ENCODE peak calls at places on chromosome 22, in six cellular contexts. Y is A549, G is body of pancreas, Z is cardiac fibroblast, S is psoas muscle, O is AG09319. X is an unnamed sample.

GRCh38 chr22:31604746-31605705 is 57.0 kb downstream of the PISD start:
- DNase-seq in Y (no peak), G (no peak), Z (no peak), S (no peak), O (no peak), X (no peak)

GRCh38 chr22:43197271-43197941 is 10.5 kb upstream of the TTLL12 start:
- DNase-seq in Y (no peak), G (no peak), Z (peak; percentile 28), S (no peak), O (no peak), X (no peak)

GRCh38 chr22:28600546-28601143 is 79.0 kb downstream of the TTC28 start:
- DNase-seq in Y (peak; percentile 48), G (peak; percentile 26), Z (peak; percentile 79), S (no peak), O (peak; percentile 31), X (no peak)

GRCh38 chr22:49957826-49958461 is 2.6 kb upstream of the PIM3 start:
- DNase-seq in Y (no peak), G (peak; percentile 17), Z (no peak), S (peak; percentile 42), O (no peak), X (peak; percentile 44)

GRCh38 chr22:38262051-38262795 is 10.6 kb downstream of the TMEM184B start:
- DNase-seq in Y (no peak), G (peak; percentile 67), Z (peak; percentile 30), S (peak; percentile 79), O (no peak), X (peak; percentile 78)

GRCh38 chr22:50048836-50049235 is 9.3 kb downstream of the TTLL8 start:
- DNase-seq in Y (no peak), G (no peak), Z (no peak), S (no peak), O (no peak), X (no peak)

GRCh38 chr22:45884201-45885067 is 92.5 kb downstream of the WNT7B start:
- DNase-seq in Y (no peak), G (peak; percentile 17), Z (peak; percentile 8), S (peak; percentile 49), O (no peak), X (no peak)

GRCh38 chr22:45886502-45886901 is 90.5 kb downstream of the WNT7B start:
- DNase-seq in Y (no peak), G (no peak), Z (no peak), S (peak; percentile 10), O (no peak), X (no peak)

GRCh38 chr22:38862375-38863329 is 9.4 kb downstream of the CBX6 start:
- DNase-seq in Y (no peak), G (no peak), Z (peak; percentile 72), S (peak; percentile 73), O (no peak), X (peak; percentile 33)

GRCh38 chr22:43185860-43186261 is 1.1 kb downstream of the TTLL12 start:
- DNase-seq in Y (no peak), G (peak; percentile 79), Z (peak; percentile 48), S (peak; percentile 74), O (no peak), X (peak; percentile 62)

GRCh38 chr22:28375761-28376534 is 303.7 kb downstream of the TTC28 start:
- DNase-seq in Y (no peak), G (no peak), Z (peak; percentile 73), S (no peak), O (no peak), X (no peak)

GRCh38 chr22:33076368-33076767 is 18.2 kb upstream of the SYN3 start:
- DNase-seq in Y (no peak), G (no peak), Z (no peak), S (no peak), O (no peak), X (no peak)

GRCh38 chr22:38461414-38462081 is 6.3 kb upstream of the KDELR3 start:
- DNase-seq in Y (peak; percentile 81), G (peak; percentile 87), Z (peak; percentile 87), S (peak; percentile 88), O (peak; percentile 41), X (peak; percentile 79)

GRCh38 chr22:39362271-39362670 is 12.5 kb downstream of the SYNGR1 start:
- DNase-seq in Y (no peak), G (no peak), Z (no peak), S (no peak), O (no peak), X (no peak)

GRCh38 chr22:27989758-27990450 is 70.8 kb upstream of the PITPNB start:
- DNase-seq in Y (no peak), G (no peak), Z (no peak), S (no peak), O (no peak), X (no peak)

GRCh38 chr22:50264104-50264745 is 2.7 kb upstream of the MAPK12 start:
- DNase-seq in Y (no peak), G (no peak), Z (no peak), S (no peak), O (no peak), X (no peak)

GRCh38 chr22:41204066-41204465 is 1.0 kb upstream of the L3MBTL2 start:
- DNase-seq in Y (no peak), G (no peak), Z (no peak), S (no peak), O (no peak), X (no peak)

GRCh38 chr22:38923463-38924196 is 33.8 kb upstream of the APOBEC3A start:
- DNase-seq in Y (peak; percentile 93), G (peak; percentile 86), Z (peak; percentile 84), S (peak; percentile 81), O (peak; percentile 67), X (peak; percentile 77)

GRCh38 chr22:41731609-41732008 is 32.3 kb downstream of the MEI1 start:
- DNase-seq in Y (no peak), G (no peak), Z (no peak), S (no peak), O (no peak), X (no peak)

GRCh38 chr22:27238935-27239510 is 562.5 kb downstream of the MN1 start:
- DNase-seq in Y (peak; percentile 91), G (peak; percentile 81), Z (peak; percentile 99), S (peak; percentile 85), O (peak; percentile 87), X (no peak)

GRCh38 chr22:29633514-29634312 is 30.3 kb downstream of the NF2 start:
- DNase-seq in Y (no peak), G (no peak), Z (peak; percentile 26), S (no peak), O (no peak), X (no peak)

GRCh38 chr22:49163258-49163959 is 664.3 kb downstream of the BRD1 start:
- DNase-seq in Y (no peak), G (no peak), Z (no peak), S (no peak), O (no peak), X (no peak)

GRCh38 chr22:28132466-28132865 is 213.4 kb upstream of the PITPNB start:
- DNase-seq in Y (no peak), G (no peak), Z (no peak), S (no peak), O (no peak), X (no peak)

GRCh38 chr22:30561402-30562154 is 12.9 kb downstream of the GAL3ST1 start:
- DNase-seq in Y (no peak), G (no peak), Z (no peak), S (no peak), O (no peak), X (no peak)

GRCh38 chr22:33515733-33516297 is 404.5 kb downstream of the LARGE1 start:
- DNase-seq in Y (no peak), G (no peak), Z (no peak), S (no peak), O (no peak), X (no peak)

GRCh38 chr22:21443057-21443734 is 24.0 kb upstream of the TMEM191C start:
- DNase-seq in Y (no peak), G (peak; percentile 2), Z (no peak), S (peak; percentile 39), O (no peak), X (no peak)

GRCh38 chr22:47275479-47276218 is 513.2 kb downstream of the TBC1D22A start:
- DNase-seq in Y (no peak), G (no peak), Z (peak; percentile 46), S (no peak), O (no peak), X (no peak)
- TF ChIP-seq CTCF in Y (no peak), G (no peak), Z (no peak), S (no peak), O (no peak), X (no peak)

GRCh38 chr22:44704159-44705021 is 2.4 kb downstream of the PRR5 start:
- DNase-seq in Y (no peak), G (no peak), Z (no peak), S (no peak), O (no peak), X (no peak)

GRCh38 chr22:44703269-44703870 is 1.4 kb downstream of the PRR5 start:
- DNase-seq in Y (no peak), G (no peak), Z (no peak), S (no peak), O (no peak), X (no peak)

GRCh38 chr22:44701824-44702478 is at the start of gene PRR5:
- DNase-seq in Y (peak; percentile 66), G (peak; percentile 85), Z (peak; percentile 94), S (peak; percentile 85), O (peak; percentile 62), X (peak; percentile 84)

GRCh38 chr22:44701187-44701586 is 817 bp upstream of the PRR5 start:
- DNase-seq in Y (no peak), G (no peak), Z (no peak), S (no peak), O (no peak), X (no peak)

GRCh38 chr22:44702479-44703219 is 645 bp downstream of the PRR5 start:
- DNase-seq in Y (no peak), G (peak; percentile 43), Z (peak; percentile 48), S (no peak), O (no peak), X (no peak)
- TF ChIP-seq CTCF in Y (no peak), G (no peak), Z (no peak), S (no peak), O (no peak), X (no peak)

GRCh38 chr22:34804588-34804987 is 261.4 kb upstream of the ISX start:
- DNase-seq in Y (no peak), G (no peak), Z (no peak), S (no peak), O (no peak), X (no peak)
- TF ChIP-seq CTCF in Y (no peak), G (no peak), Z (no peak), S (no peak), O (no peak), X (no peak)

DNA sequence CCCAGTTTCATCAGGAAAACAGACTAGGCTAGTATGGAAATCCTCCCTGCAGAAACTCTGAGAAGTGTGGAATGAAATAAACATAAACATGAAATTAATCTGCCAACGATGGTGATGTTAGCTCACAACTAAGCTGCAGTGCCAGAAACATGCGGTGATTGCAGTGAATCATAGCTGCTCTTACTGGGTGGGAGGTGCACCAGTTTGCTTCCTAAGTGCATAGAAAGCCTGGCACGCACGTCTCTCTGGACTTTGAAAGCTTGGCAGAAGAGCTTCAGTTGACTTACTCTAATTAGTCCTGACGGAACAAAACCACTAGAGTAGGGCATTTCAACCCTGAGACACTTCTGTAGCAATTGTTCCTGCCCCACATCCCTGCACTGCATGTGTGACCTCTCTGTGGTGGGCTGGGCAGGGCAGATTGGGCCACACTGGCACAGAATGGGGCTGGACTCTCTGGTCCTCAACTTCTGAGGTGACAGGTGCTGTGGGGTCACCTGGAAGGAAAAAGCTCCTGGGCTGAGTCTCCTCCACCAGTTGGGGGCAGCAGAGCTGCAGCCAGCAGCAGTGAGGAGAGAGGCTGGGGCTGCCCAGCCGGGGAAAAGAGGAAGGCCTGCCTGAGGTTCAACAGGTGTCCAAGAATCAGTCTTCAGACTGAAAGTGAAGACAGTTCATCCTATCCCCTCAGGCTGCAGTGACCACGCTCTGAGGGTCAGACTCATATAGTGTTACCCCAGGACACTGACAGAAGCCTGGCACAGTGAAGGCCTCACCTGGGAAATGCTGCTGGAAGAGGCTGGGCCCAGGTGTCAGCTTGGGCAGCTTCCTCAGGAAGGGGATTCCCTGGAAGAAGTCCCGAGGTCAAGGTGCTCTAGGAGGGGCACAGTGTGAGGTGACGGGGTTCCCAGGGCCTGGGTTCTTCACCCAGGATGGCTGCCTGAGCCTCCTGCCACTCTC is 40.5 kb downstream of the GGTLC2 start:
- DNase-seq in Y (peak; percentile 30), G (peak; percentile 33), Z (peak; percentile 72), S (no peak), O (peak; percentile 79), X (peak; percentile 58)
- TF ChIP-seq CTCF in Y (peak; percentile 54), G (peak; percentile 39), Z (peak; percentile 69), S (no peak), O (peak; percentile 45), X (peak; percentile 14)